ENCODE peak calls at places on chromosomes 4 and X, in five cellular contexts. R is CD8-positive, alpha-beta T cell; C is cardiac muscle cell; Y is mucosa of descending colon; K is tibial nerve. D is an unnamed sample.
A peak's percentile ranks its signal among the peaks of the same experiment; 100 is the strongest.

GRCh38 chr4:41646862-41647261 is 101.7 kb downstream of the PHOX2B start:
- DNase-seq in R (no peak), C (no peak), Y (no peak), K (no peak), D (no peak)

GRCh38 chrX:17375361-17375630 is 296 bp downstream of the NHS start:
- DNase-seq in R (no peak), C (no peak), Y (no peak), K (no peak), D (no peak)

GRCh38 chr4:188197566-188197965 is 58.3 kb downstream of the TRIML1 start:
- DNase-seq in R (no peak), C (no peak), Y (no peak), K (no peak), D (no peak)

GRCh38 chr4:108830509-108831244 is 67.8 kb upstream of the ETNPPL start:
- DNase-seq in R (no peak), C (peak; percentile 92), Y (peak; percentile 68), K (no peak), D (peak; percentile 70)

GRCh38 chr4:113784497-113785254 is 23.1 kb upstream of the CAMK2D start:
- DNase-seq in R (no peak), C (no peak), Y (no peak), K (no peak), D (no peak)

GRCh38 chr4:3477750-3478430 is 14.8 kb downstream of the DOK7 start:
- DNase-seq in R (no peak), C (no peak), Y (no peak), K (no peak), D (peak; percentile 30)

GRCh38 chr4:159296061-159296460 is 193.2 kb downstream of the RAPGEF2 start:
- DNase-seq in R (no peak), C (no peak), Y (no peak), K (no peak), D (no peak)

GRCh38 chr4:138488527-138488926 is 246.4 kb upstream of the SLC7A11 start:
- DNase-seq in R (no peak), C (no peak), Y (no peak), K (no peak), D (no peak)

GRCh38 chr4:53902786-53903185 is 161.6 kb downstream of the CHIC2 start:
- DNase-seq in R (no peak), C (no peak), Y (no peak), K (no peak), D (no peak)

GRCh38 chr4:158094413-158095110 is 78.3 kb downstream of the GASK1B start:
- DNase-seq in R (no peak), C (no peak), Y (no peak), K (no peak), D (no peak)

GRCh38 chrX:37809970-37810369 is 30.1 kb downstream of the CYBB start:
- DNase-seq in R (no peak), C (no peak), Y (no peak), K (no peak), D (no peak)

GRCh38 chr4:122854444-122854843 is 27.8 kb downstream of the FGF2 start:
- DNase-seq in R (no peak), C (no peak), Y (peak; percentile 12), K (no peak), D (peak; percentile 33)

GRCh38 chr4:175998782-175999181 is 66.9 kb upstream of the WDR17 start:
- DNase-seq in R (no peak), C (no peak), Y (no peak), K (no peak), D (no peak)

GRCh38 chr4:16544251-16544721 is 318.0 kb upstream of the TAPT1 start:
- DNase-seq in R (no peak), C (no peak), Y (peak; percentile 1), K (no peak), D (peak; percentile 88)

GRCh38 chr4:6324999-6325790 is 55.5 kb downstream of the WFS1 start:
- DNase-seq in R (no peak), C (no peak), Y (peak; percentile 68), K (no peak), D (peak; percentile 14)

GRCh38 chr4:25702848-25703247 is 47.2 kb downstream of the SLC34A2 start:
- DNase-seq in R (no peak), C (peak; percentile 32), Y (no peak), K (no peak), D (peak; percentile 61)

GRCh38 chr4:36904823-36905222 is 339.7 kb upstream of the NWD2 start:
- DNase-seq in R (no peak), C (no peak), Y (no peak), K (no peak), D (no peak)
- H3K4me1 ChIP-seq in R (no peaks in the 10 kb centered on the region), C (no peaks in the 10 kb centered on the region), Y (no peaks in the 10 kb centered on the region), K (no peaks in the 10 kb centered on the region), D (no peaks in the 10 kb centered on the region)

DNA sequence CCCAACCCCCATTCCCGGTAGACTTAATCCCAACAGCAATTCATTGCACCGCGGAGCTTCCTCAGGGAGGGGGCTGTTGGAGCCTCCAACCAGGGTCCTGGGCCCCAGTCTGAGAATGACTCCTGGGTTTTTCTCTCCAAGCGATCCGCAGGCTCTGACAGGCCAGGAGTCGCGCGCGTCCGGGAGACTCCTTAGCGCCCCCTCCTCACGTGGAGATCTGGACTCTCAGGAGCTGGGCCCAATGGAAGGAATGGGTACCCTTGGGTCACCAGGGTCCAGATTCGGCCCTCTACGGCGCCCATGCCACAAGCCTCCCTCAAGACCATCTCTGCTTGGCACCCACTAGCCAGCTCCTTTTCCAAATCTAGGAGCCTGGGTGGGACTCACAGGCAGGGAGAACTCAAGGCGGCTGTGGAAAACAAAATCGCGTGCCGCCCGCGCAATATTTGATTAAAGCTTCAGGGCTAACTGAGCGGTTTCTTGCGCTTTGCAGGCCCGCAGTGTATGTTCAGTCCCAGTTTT is 7.1 kb downstream of the HAND2 start:
- DNase-seq in R (no peak), C (no peak), Y (no peak), K (no peak), D (peak; percentile 49)
- H3K4me3 ChIP-seq in R (no peak overlapping the region), C (peak overlapping the region; percentile 96), Y (no peak overlapping the region), K (peak overlapping the region; percentile 49), D (peak overlapping the region; percentile 59)

DNA sequence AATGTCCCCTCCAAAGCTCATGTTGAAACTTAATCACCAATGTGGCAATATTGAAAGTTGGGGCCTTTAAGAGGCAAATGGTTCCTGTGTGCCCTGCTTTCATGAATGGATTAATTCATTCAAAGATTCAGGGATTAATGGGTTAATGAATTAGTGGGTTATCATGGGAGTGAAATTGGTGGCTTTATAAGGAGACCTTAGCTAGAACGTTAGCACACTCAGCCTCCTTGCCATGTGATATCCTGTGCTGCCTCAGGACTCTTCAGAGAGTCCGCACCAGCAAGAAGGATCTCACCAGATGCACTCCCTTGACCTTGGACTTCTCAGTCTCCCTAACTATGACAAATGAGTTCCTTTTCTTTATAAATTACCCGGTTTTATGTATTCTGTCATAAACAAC is 2.6 kb upstream of the WDR19 start:
- DNase-seq in R (no peak), C (no peak), Y (no peak), K (no peak), D (no peak)
- H3K4me1 ChIP-seq in R (peaks cover 10% of the 10 kb centered on the region), C (peaks cover 4% of the 10 kb centered on the region), Y (peaks cover 13% of the 10 kb centered on the region), K (no peaks in the 10 kb centered on the region), D (no peaks in the 10 kb centered on the region)

GRCh38 chr4:183100827-183101226 is 1.8 kb downstream of the WWC2 start:
- DNase-seq in R (no peak), C (no peak), Y (no peak), K (no peak), D (no peak)
- H3K4me3 ChIP-seq in R (no peak overlapping the region), C (peak overlapping the region; percentile 71), Y (no peak overlapping the region), K (peak overlapping the region; percentile 86), D (peak overlapping the region; percentile 94)

DNA sequence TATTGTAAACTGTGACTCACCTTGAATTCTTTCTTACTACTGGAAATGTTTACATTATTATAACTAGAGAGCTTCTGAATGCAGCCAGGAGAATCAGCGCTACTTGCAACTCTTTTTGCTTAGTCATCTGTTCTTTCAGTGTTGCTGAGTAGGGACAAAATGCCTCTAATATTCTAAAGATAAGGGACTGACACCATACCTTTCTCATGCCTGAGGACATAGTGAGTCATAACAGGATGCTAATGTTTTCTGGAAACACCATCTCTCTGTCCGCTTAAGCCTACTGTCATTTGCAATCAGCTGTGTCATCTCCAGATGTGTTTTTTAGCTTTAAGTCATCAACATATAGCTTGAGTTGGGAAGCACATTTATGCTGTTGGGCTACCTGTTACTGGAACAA is 108.3 kb downstream of the QRFPR start:
- DNase-seq in R (no peak), C (no peak), Y (no peak), K (no peak), D (no peak)
- H3K4me1 ChIP-seq in R (no peaks in the 10 kb centered on the region), C (no peaks in the 10 kb centered on the region), Y (no peaks in the 10 kb centered on the region), K (no peaks in the 10 kb centered on the region), D (no peaks in the 10 kb centered on the region)

GRCh38 chr4:133154725-133155124 is 5.6 kb downstream of the PCDH10 start:
- DNase-seq in R (no peak), C (peak; percentile 28), Y (no peak), K (no peak), D (no peak)
- H3K4me3 ChIP-seq in R (no peak overlapping the region), C (no peak overlapping the region), Y (no peak overlapping the region), K (no peak overlapping the region), D (no peak overlapping the region)

DNA sequence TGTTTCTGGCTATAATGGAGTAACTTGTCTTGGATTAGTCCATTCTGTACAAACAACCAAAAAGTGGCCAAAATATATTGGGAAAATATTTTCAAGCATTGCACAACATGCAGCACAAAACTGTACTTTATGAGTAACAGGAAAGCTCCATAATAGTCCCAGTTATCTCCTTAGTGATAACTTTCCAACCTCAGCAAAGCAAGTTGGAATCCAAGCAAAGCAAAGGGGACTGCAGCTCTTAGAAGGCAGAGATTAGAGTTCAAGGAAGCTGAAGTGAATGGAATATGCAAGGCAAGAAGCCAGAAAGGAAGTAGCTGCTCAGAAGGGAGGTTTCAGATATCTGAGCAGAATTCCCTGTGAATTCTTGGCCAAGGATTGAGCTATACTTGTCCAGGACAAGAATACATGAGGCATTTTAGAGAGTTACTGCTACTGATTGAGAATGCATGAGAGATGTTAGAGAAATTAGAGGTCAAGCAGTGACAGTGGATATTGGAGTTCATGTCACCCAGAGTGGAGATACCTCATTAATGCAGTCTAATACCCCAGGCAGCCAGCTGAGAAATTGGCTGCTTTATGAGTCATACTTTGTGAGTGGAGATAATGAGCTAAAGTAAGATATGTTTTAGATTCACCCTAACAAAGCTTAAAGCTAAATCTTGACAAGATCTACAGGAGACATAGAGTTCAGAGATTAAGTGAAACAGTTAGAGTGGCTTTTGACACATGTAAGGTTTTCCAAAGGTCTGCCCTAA is 102.9 kb downstream of the INPP4B start:
- DNase-seq in R (no peak), C (no peak), Y (no peak), K (no peak), D (no peak)
- H3K4me1 ChIP-seq in R (no peaks in the 10 kb centered on the region), C (no peaks in the 10 kb centered on the region), Y (no peaks in the 10 kb centered on the region), K (no peaks in the 10 kb centered on the region), D (no peaks in the 10 kb centered on the region)

DNA sequence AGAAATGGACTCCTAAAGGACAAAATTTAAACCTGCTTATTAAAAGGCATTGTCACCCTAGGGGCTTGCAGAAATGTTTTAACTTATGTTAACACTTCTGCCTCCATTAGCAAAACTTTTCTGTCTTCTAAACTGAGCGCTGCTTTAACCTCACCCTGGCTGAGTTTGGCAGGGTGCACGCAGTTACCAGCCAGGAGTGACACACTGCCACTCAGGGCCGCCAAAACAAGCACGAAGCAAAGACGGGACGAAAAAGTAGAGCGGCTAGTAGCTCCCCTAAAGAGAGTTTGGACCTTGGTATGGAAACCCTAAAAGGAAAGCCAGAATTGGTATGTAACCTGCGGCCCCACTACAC is 23.8 kb upstream of the UVSSA start:
- DNase-seq in R (no peak), C (no peak), Y (no peak), K (no peak), D (no peak)
- H3K4me3 ChIP-seq in R (no peak overlapping the region), C (no peak overlapping the region), Y (no peak overlapping the region), K (no peak overlapping the region), D (no peak overlapping the region)

GRCh38 chrX:19886375-19886774 is 1.0 kb downstream of the SH3KBP1 start:
- DNase-seq in R (no peak), C (no peak), Y (no peak), K (no peak), D (no peak)
- H3K4me1 ChIP-seq in R (peaks cover 30% of the 10 kb centered on the region), C (no peaks in the 10 kb centered on the region), Y (no peaks in the 10 kb centered on the region), K (no peaks in the 10 kb centered on the region), D (peaks cover 2% of the 10 kb centered on the region)